ENCODE peak calls at places on chromosome 14, in eight cellular contexts. Q is amniotic epithelial cell; E is activated CD4-positive, alpha-beta T cell treated with anti-CD3 and anti-CD28 coated beads for 24 hours; X is endothelial cell; U is cardiac fibroblast; Y is ELF-1; H is DMS 273 treated with DMSO at 0.1 percent for 48 hours; C is stimulated activated CD4-positive, alpha-beta T cell treated with anti-CD3 and anti-CD28 coated beads, Interleukin-4, amount 100 ng/mL, for 48 hours. N is an unnamed sample.

GRCh38 chr14:60649815-60650381 is 621 bp upstream of the SIX1 start:
- DNase-seq in X (no peak), U (no peak), Y (peak), H (no peak), E (no peak), C (no peak), Q (no peak), N (no peak)

GRCh38 chr14:95255487-95255886 is 64.2 kb downstream of the CLMN start:
- DNase-seq in Q (peak), X (peak), U (peak), Y (peak), H (no peak), C (no peak), E (no peak), N (peak)

GRCh38 chr14:102200690-102201368 is 61.1 kb downstream of the WDR20 start:
- DNase-seq in H (no peak), E (no peak), Y (no peak), U (no peak), C (no peak), Q (no peak), X (no peak), N (no peak)

GRCh38 chr14:22973217-22974032 is 8.9 kb downstream of the AJUBA start:
- DNase-seq in Q (peak), C (no peak), U (peak), X (peak), Y (peak), E (no peak), H (peak), N (peak)

GRCh38 chr14:53999061-53999488 is 42.5 kb upstream of the BMP4 start:
- DNase-seq in H (no peak), Y (peak), E (no peak), Q (peak), C (no peak), U (peak), X (no peak), N (peak)

GRCh38 chr14:77622562-77622961 is 6.1 kb upstream of the SPTLC2 start:
- DNase-seq in X (no peak), H (no peak), Q (no peak), E (no peak), C (no peak), U (no peak), Y (no peak), N (no peak)

GRCh38 chr14:31270196-31270772 is 62.7 kb upstream of the HECTD1 start:
- DNase-seq in E (no peak), H (no peak), C (peak), Y (peak), U (no peak), Q (no peak), X (no peak), N (no peak)

GRCh38 chr14:83744901-83745300 is 1785.0 kb upstream of the FLRT2 start:
- DNase-seq in Y (no peak), X (no peak), E (no peak), C (no peak), Q (no peak), H (no peak), U (no peak), N (no peak)

GRCh38 chr14:68312884-68313725 is 479.8 kb downstream of the ZFP36L1 start:
- DNase-seq in U (no peak), Y (no peak), H (peak), C (peak), X (no peak), Q (no peak), E (peak), N (no peak)

GRCh38 chr14:75231320-75231719 is 47.3 kb upstream of the FOS start:
- DNase-seq in Q (no peak), U (no peak), E (no peak), H (no peak), Y (no peak), X (no peak), C (no peak), N (no peak)

GRCh38 chr14:97101561-97101960 is 304.4 kb downstream of the VRK1 start:
- DNase-seq in E (no peak), X (no peak), Q (no peak), U (no peak), Y (no peak), H (no peak), C (no peak), N (no peak)

GRCh38 chr14:73712540-73713141 is 1.5 kb downstream of the PNMA1 start:
- DNase-seq in H (peak), Q (no peak), E (peak), C (no peak), Y (peak), X (no peak), U (no peak), N (no peak)

GRCh38 chr14:102007916-102008418 is 43.6 kb downstream of the DYNC1H1 start:
- DNase-seq in C (no peak), E (no peak), H (no peak), Y (peak), Q (no peak), U (no peak), X (no peak), N (no peak)

GRCh38 chr14:24064091-24064795 is 7.1 kb upstream of the CPNE6 start:
- DNase-seq in Q (no peak), E (no peak), C (no peak), H (no peak), Y (no peak), X (no peak), U (no peak), N (no peak)

GRCh38 chr14:38662781-38663180 is 406.9 kb upstream of the CLEC14A start:
- DNase-seq in H (no peak), E (no peak), U (no peak), X (no peak), C (no peak), Q (no peak), Y (peak), N (peak)

GRCh38 chr14:50757702-50758101 is 73.3 kb downstream of the NIN start:
- DNase-seq in Y (no peak), C (no peak), E (no peak), H (no peak), U (no peak), X (no peak), Q (no peak), N (no peak)

GRCh38 chr14:65599375-65599774 is 186.8 kb downstream of the FUT8 start:
- DNase-seq in U (peak), Y (no peak), H (no peak), Q (peak), C (no peak), E (no peak), X (no peak), N (peak)

GRCh38 chr14:53792909-53793308 is 163.7 kb downstream of the BMP4 start:
- DNase-seq in E (no peak), X (no peak), C (no peak), H (no peak), Q (no peak), U (no peak), Y (no peak), N (no peak)

GRCh38 chr14:105011312-105011990 is 9.4 kb downstream of the CDCA4 start:
- DNase-seq in Q (no peak), Y (no peak), U (no peak), X (no peak), H (no peak), E (no peak), C (no peak), N (no peak)

GRCh38 chr14:96252323-96253052 is 3.5 kb upstream of the BDKRB1 start:
- DNase-seq in X (no peak), Q (peak), C (no peak), E (no peak), U (no peak), Y (no peak), H (no peak), N (no peak)

GRCh38 chr14:104856157-104856868 is 8.8 kb upstream of the CEP170B start:
- DNase-seq in X (no peak), E (no peak), C (no peak), H (no peak), Y (no peak), U (no peak), Q (no peak), N (no peak)

GRCh38 chr14:81729622-81730021 is 196.0 kb upstream of the SEL1L start:
- DNase-seq in Q (no peak), H (no peak), U (no peak), C (no peak), X (no peak), E (no peak), Y (no peak), N (no peak)

GRCh38 chr14:28101992-28102391 is 664.6 kb upstream of the FOXG1 start:
- DNase-seq in Y (no peak), E (no peak), Q (no peak), H (no peak), C (no peak), X (no peak), U (no peak), N (no peak)

GRCh38 chr14:50488521-50488920 is 43.8 kb downstream of the MAP4K5 start:
- DNase-seq in C (no peak), Y (no peak), Q (no peak), E (no peak), U (no peak), H (no peak), X (no peak), N (no peak)

GRCh38 chr14:49880267-49881064 is 12.4 kb upstream of the ARF6 start:
- DNase-seq in U (no peak), Q (peak), E (no peak), H (no peak), C (no peak), X (no peak), Y (no peak), N (peak)

GRCh38 chr14:77603654-77604270 is 12.7 kb downstream of the SPTLC2 start:
- DNase-seq in Q (peak), E (no peak), H (no peak), X (no peak), Y (no peak), U (no peak), C (no peak), N (peak)

GRCh38 chr14:69612759-69613145 is 1.4 kb downstream of the SUSD6 start:
- DNase-seq in C (no peak), U (peak), X (no peak), Q (no peak), E (no peak), Y (no peak), H (no peak), N (no peak)

GRCh38 chr14:59826150-59826549 is 44.4 kb downstream of the RTN1 start:
- DNase-seq in C (no peak), X (no peak), Q (no peak), E (no peak), H (no peak), Y (no peak), U (no peak), N (no peak)

GRCh38 chr14:56342419-56342901 is 224.2 kb downstream of the PELI2 start:
- DNase-seq in E (no peak), U (peak), Q (peak), H (no peak), X (no peak), Y (no peak), C (no peak), N (peak)

GRCh38 chr14:102545461-102546265 is 36.1 kb upstream of the ANKRD9 start:
- DNase-seq in E (no peak), X (peak), Y (peak), Q (peak), C (no peak), U (peak), H (peak), N (peak)

GRCh38 chr14:57389646-57390036 is 745 bp upstream of the NAA30 start:
- DNase-seq in C (no peak), Q (no peak), X (peak), H (no peak), Y (peak), E (no peak), U (no peak), N (no peak)

GRCh38 chr14:50060871-50061663 is 55.3 kb downstream of the VCPKMT start:
- DNase-seq in U (peak), Y (peak), H (peak), C (peak), E (no peak), Q (peak), X (peak), N (peak)

GRCh38 chr14:89466460-89466859 is 49.4 kb upstream of the FOXN3 start:
- DNase-seq in X (no peak), Q (no peak), Y (no peak), C (no peak), H (no peak), E (no peak), U (no peak), N (no peak)

GRCh38 chr14:92753250-92753649 is 4.8 kb upstream of the LGMN start:
- DNase-seq in H (no peak), Y (no peak), U (no peak), C (no peak), Q (no peak), E (no peak), X (no peak), N (no peak)

GRCh38 chr14:32361674-32362073 is 32.6 kb downstream of the AKAP6 start:
- DNase-seq in Q (no peak), U (no peak), C (no peak), Y (no peak), H (no peak), E (no peak), X (no peak), N (no peak)

GRCh38 chr14:62133776-62134175 is 371.6 kb downstream of the SNAPC1 start:
- DNase-seq in E (no peak), Y (no peak), C (no peak), X (no peak), U (no peak), Q (no peak), H (no peak), N (no peak)

GRCh38 chr14:52391866-52392600 is 77.9 kb downstream of the PTGER2 start:
- DNase-seq in Y (no peak), H (no peak), X (no peak), Q (peak), U (peak), E (no peak), C (no peak), N (no peak)

GRCh38 chr14:92944976-92945375 is 22.0 kb downstream of the CHGA start:
- DNase-seq in U (no peak), H (no peak), X (no peak), E (no peak), Q (no peak), Y (no peak), C (no peak), N (no peak)